ENCODE peak calls at places on chromosomes 16 and 17, in four cellular contexts. One of them, this sample, is unnamed. For H3K9me3, the result is how much of the 10 kb centered on the place peaks cover.

GRCh38 chr16:69497876-69498596 is 67.7 kb upstream of the NFAT5 start:
- DNase-seq in heart left ventricle: no peak
- DNase-seq in lung: no peak
- DNase-seq in OCI-LY7: no peak
- DNase-seq in this sample: no peak

GRCh38 chr17:29194669-29195068 is 14.5 kb upstream of the MYO18A start:
- DNase-seq in heart left ventricle: no peak
- DNase-seq in lung: no peak
- DNase-seq in OCI-LY7: no peak
- DNase-seq in this sample: no peak

GRCh38 chr17:40121191-40121885 is 433 bp upstream of the MSL1 start:
- DNase-seq in lung: peak
- DNase-seq in OCI-LY7: peak
- DNase-seq in heart left ventricle: peak
- DNase-seq in this sample: peak

GRCh38 chr17:79707931-79708891 is 22.5 kb upstream of the ENPP7 start:
- DNase-seq in OCI-LY7: peak
- DNase-seq in heart left ventricle: peak
- DNase-seq in lung: no peak
- DNase-seq in this sample: peak

GRCh38 chr17:82876602-82877391 is 37.0 kb upstream of the ZNF750 start:
- DNase-seq in heart left ventricle: peak
- DNase-seq in lung: peak
- DNase-seq in OCI-LY7: no peak
- DNase-seq in this sample: peak

GRCh38 chr16:58815188-58815888 is 81.2 kb upstream of the GOT2 start:
- DNase-seq in lung: no peak
- DNase-seq in heart left ventricle: peak
- DNase-seq in OCI-LY7: no peak
- DNase-seq in this sample: no peak

GRCh38 chr17:59512844-59513383 is 52.5 kb upstream of the DHX40 start:
- DNase-seq in heart left ventricle: no peak
- DNase-seq in lung: no peak
- DNase-seq in OCI-LY7: no peak
- DNase-seq in this sample: no peak

GRCh38 chr16:53664724-53665345 is 38.8 kb downstream of the RPGRIP1L start:
- DNase-seq in OCI-LY7: no peak
- DNase-seq in lung: no peak
- DNase-seq in heart left ventricle: no peak
- DNase-seq in this sample: no peak

GRCh38 chr16:4924593-4925378 is 12.2 kb downstream of the PPL start:
- DNase-seq in OCI-LY7: no peak
- DNase-seq in lung: peak
- DNase-seq in heart left ventricle: no peak
- DNase-seq in this sample: peak

GRCh38 chr16:2095918-2096582 is 39.6 kb downstream of the PKD1 start:
- DNase-seq in heart left ventricle: no peak
- DNase-seq in OCI-LY7: no peak
- DNase-seq in lung: no peak
- DNase-seq in this sample: peak

GRCh38 chr17:59400858-59401257 is 69.4 kb downstream of the YPEL2 start:
- DNase-seq in lung: no peak
- DNase-seq in OCI-LY7: no peak
- DNase-seq in heart left ventricle: no peak
- DNase-seq in this sample: no peak

GRCh38 chr16:88651276-88651988 is 579 bp upstream of the CYBA start:
- DNase-seq in lung: peak
- DNase-seq in heart left ventricle: peak
- DNase-seq in OCI-LY7: peak
- DNase-seq in this sample: peak

GRCh38 chr17:45425125-45425983 is 7.3 kb downstream of the ARHGAP27 start:
- DNase-seq in lung: peak
- DNase-seq in heart left ventricle: peak
- DNase-seq in OCI-LY7: no peak
- DNase-seq in this sample: peak

GRCh38 chr17:56934280-56934679 is 20.4 kb upstream of the TRIM25 start:
- DNase-seq in heart left ventricle: no peak
- DNase-seq in OCI-LY7: no peak
- DNase-seq in lung: no peak
- DNase-seq in this sample: no peak
- TF ChIP-seq CTCF in heart left ventricle: no peak
- TF ChIP-seq CTCF in OCI-LY7: no peak
- TF ChIP-seq CTCF in lung: no peak
- TF ChIP-seq CTCF in this sample: no peak

GRCh38 chr17:31318298-31319190 is 2.9 kb downstream of the EVI2A start:
- DNase-seq in heart left ventricle: peak
- DNase-seq in lung: peak
- DNase-seq in OCI-LY7: peak
- DNase-seq in this sample: peak
- H3K4me3 ChIP-seq in heart left ventricle: no peak
- H3K4me3 ChIP-seq in lung: no peak
- H3K4me3 ChIP-seq in OCI-LY7: peak
- H3K4me3 ChIP-seq in this sample: no peak

DNA sequence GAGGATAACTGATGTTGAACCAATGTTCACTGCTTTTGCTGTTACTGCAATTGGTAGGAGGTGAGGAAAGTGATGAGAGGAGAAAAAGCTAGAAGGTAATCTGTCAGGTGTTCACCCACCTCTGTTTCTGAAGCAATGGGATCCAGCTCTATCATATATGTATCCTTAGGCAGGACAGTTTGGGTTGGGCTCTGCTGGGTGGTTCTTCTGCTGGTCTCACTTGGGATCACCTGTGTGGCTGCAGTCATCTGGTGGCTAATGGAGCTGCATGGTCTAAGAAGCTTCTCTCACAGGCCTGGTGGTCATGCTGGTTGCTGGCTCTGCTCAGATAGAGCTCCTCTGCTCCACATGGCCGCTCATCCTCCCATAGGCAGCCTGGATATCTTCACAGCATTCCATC is 40.2 kb upstream of the ZCCHC14 start:
- DNase-seq in heart left ventricle: no peak
- DNase-seq in lung: no peak
- DNase-seq in OCI-LY7: no peak
- DNase-seq in this sample: no peak
- H3K9me3 ChIP-seq in heart left ventricle: under half
- H3K9me3 ChIP-seq in lung: under half
- H3K9me3 ChIP-seq in OCI-LY7: under half
- H3K9me3 ChIP-seq in this sample: under half

GRCh38 chr16:15052747-15053476 is 3.0 kb downstream of the NTAN1 start:
- DNase-seq in heart left ventricle: no peak
- DNase-seq in OCI-LY7: no peak
- DNase-seq in lung: no peak
- DNase-seq in this sample: no peak

GRCh38 chr16:15057755-15058417 is 2.0 kb upstream of the NTAN1 start:
- DNase-seq in lung: no peak
- DNase-seq in heart left ventricle: no peak
- DNase-seq in OCI-LY7: no peak
- DNase-seq in this sample: no peak

GRCh38 chr16:15053904-15054303 is 2.0 kb downstream of the NTAN1 start:
- DNase-seq in heart left ventricle: no peak
- DNase-seq in lung: no peak
- DNase-seq in OCI-LY7: no peak
- DNase-seq in this sample: no peak

GRCh38 chr16:15054357-15055140 is 1.3 kb downstream of the NTAN1 start:
- DNase-seq in heart left ventricle: no peak
- DNase-seq in OCI-LY7: no peak
- DNase-seq in lung: no peak
- DNase-seq in this sample: no peak

DNA sequence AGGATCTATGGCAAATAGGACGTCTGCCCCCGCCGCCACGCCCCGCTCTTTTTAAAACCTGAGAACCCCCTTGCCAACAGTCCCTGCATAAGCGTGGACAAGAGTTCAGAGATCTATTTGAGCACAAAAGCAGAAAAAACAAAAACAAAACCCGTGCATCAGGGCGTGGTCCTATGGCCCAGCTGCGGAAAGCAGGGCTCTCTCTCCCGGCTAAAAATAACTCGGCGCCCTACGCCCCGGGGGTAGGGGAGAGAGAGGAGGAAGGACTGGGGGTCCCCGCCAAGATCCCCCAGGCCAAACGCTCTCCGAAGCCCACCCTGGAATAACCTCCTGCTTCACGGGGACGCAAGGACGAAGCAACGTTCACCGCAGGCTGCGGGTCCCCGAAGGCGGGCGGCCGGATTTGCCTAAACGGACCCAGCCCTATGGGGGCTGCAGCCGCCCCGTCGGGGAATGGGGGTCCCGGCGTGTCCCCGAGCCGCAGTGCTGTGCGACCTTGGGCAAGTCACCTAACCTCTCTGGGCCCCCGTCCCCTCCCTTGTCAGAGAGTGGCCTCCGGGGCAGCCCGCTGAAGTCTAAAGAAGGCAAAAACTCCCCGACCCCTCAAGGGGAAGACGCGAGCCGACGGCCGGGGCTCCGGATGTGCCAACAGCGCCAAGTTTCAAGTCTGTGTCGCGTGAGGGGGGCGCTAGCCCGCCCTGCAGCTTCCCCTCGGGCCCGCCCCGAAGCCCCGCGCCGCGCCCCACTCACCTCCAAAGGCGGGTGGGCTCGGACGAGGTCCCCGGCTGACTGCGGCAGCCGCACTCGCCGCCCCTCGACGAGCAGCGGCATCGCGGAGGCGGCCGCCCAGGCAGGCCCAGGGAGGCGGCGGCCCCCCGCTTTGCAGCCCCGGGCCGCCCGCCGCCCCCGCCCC is 477 bp downstream of the NTAN1 start:
- DNase-seq in OCI-LY7: peak
- DNase-seq in heart left ventricle: peak
- DNase-seq in lung: peak
- DNase-seq in this sample: peak
- TF ChIP-seq CTCF in OCI-LY7: peak
- TF ChIP-seq CTCF in heart left ventricle: no peak
- TF ChIP-seq CTCF in lung: no peak
- TF ChIP-seq CTCF in this sample: no peak

GRCh38 chr17:9828296-9829059 is 2.8 kb downstream of the GLP2R start:
- DNase-seq in OCI-LY7: no peak
- DNase-seq in lung: no peak
- DNase-seq in heart left ventricle: no peak
- DNase-seq in this sample: no peak
- H3K4me3 ChIP-seq in OCI-LY7: no peak
- H3K4me3 ChIP-seq in lung: no peak
- H3K4me3 ChIP-seq in heart left ventricle: no peak
- H3K4me3 ChIP-seq in this sample: no peak

This sample was measured in thyroid gland.